ENCODE peak calls at places on chromosomes 13 and 19, in ten cellular contexts. One of them, this sample, is unnamed.

GRCh38 chr13:51921790-51922740 is 60.3 kb downstream of the CCDC70 start:
- DNase-seq in GM03348: no peak
- DNase-seq in cardiac muscle cell: no peak
- DNase-seq in amniotic epithelial cell: peak
- DNase-seq in RPMI7951: peak
- DNase-seq in NCI-H2029: no peak
- DNase-seq in HT-29: no peak
- DNase-seq in HFF-Myc: no peak
- DNase-seq in activated naive CD4-positive, alpha-beta T cell treated with anti-CD3 and anti-CD28 coated beads for 36 hours: no peak
- DNase-seq in brain pericyte: no peak
- DNase-seq in this sample: no peak

GRCh38 chr13:53460776-53461175 is 432.2 kb downstream of the OLFM4 start:
- DNase-seq in GM03348: no peak
- DNase-seq in cardiac muscle cell: peak
- DNase-seq in amniotic epithelial cell: no peak
- DNase-seq in RPMI7951: no peak
- DNase-seq in NCI-H2029: no peak
- DNase-seq in HT-29: no peak
- DNase-seq in HFF-Myc: no peak
- DNase-seq in activated naive CD4-positive, alpha-beta T cell treated with anti-CD3 and anti-CD28 coated beads for 36 hours: no peak
- DNase-seq in brain pericyte: no peak
- DNase-seq in this sample: no peak

GRCh38 chr19:2329162-2329505 is 650 bp downstream of the SPPL2B start:
- DNase-seq in GM03348: peak
- DNase-seq in cardiac muscle cell: no peak
- DNase-seq in amniotic epithelial cell: no peak
- DNase-seq in RPMI7951: no peak
- DNase-seq in NCI-H2029: no peak
- DNase-seq in HT-29: peak
- DNase-seq in HFF-Myc: no peak
- DNase-seq in activated naive CD4-positive, alpha-beta T cell treated with anti-CD3 and anti-CD28 coated beads for 36 hours: no peak
- DNase-seq in brain pericyte: no peak
- DNase-seq in this sample: no peak

GRCh38 chr19:50817941-50818858 is 5.4 kb downstream of the KLK1 start:
- DNase-seq in GM03348: peak
- DNase-seq in cardiac muscle cell: peak
- DNase-seq in amniotic epithelial cell: no peak
- DNase-seq in RPMI7951: peak
- DNase-seq in NCI-H2029: peak
- DNase-seq in HT-29: peak
- DNase-seq in HFF-Myc: no peak
- DNase-seq in activated naive CD4-positive, alpha-beta T cell treated with anti-CD3 and anti-CD28 coated beads for 36 hours: peak
- DNase-seq in brain pericyte: no peak
- DNase-seq in this sample: no peak

GRCh38 chr13:33194820-33195692 is 90.5 kb downstream of the STARD13 start:
- DNase-seq in GM03348: no peak
- DNase-seq in cardiac muscle cell: no peak
- DNase-seq in amniotic epithelial cell: peak
- DNase-seq in RPMI7951: peak
- DNase-seq in NCI-H2029: no peak
- DNase-seq in HT-29: peak
- DNase-seq in HFF-Myc: peak
- DNase-seq in activated naive CD4-positive, alpha-beta T cell treated with anti-CD3 and anti-CD28 coated beads for 36 hours: no peak
- DNase-seq in brain pericyte: peak
- DNase-seq in this sample: no peak

GRCh38 chr19:10001899-10002298 is 8.4 kb downstream of the COL5A3 start:
- DNase-seq in GM03348: peak
- DNase-seq in cardiac muscle cell: no peak
- DNase-seq in amniotic epithelial cell: no peak
- DNase-seq in RPMI7951: peak
- DNase-seq in NCI-H2029: no peak
- DNase-seq in HT-29: peak
- DNase-seq in HFF-Myc: no peak
- DNase-seq in activated naive CD4-positive, alpha-beta T cell treated with anti-CD3 and anti-CD28 coated beads for 36 hours: peak
- DNase-seq in brain pericyte: no peak
- DNase-seq in this sample: no peak

GRCh38 chr13:50914301-50914700 is 4.7 kb downstream of the RNASEH2B start:
- DNase-seq in GM03348: peak
- DNase-seq in cardiac muscle cell: no peak
- DNase-seq in amniotic epithelial cell: peak
- DNase-seq in RPMI7951: no peak
- DNase-seq in NCI-H2029: no peak
- DNase-seq in HT-29: no peak
- DNase-seq in HFF-Myc: no peak
- DNase-seq in activated naive CD4-positive, alpha-beta T cell treated with anti-CD3 and anti-CD28 coated beads for 36 hours: no peak
- DNase-seq in brain pericyte: no peak
- DNase-seq in this sample: no peak

GRCh38 chr19:30209617-30210600 is 162.3 kb upstream of the ZNF536 start:
- DNase-seq in GM03348: no peak
- DNase-seq in cardiac muscle cell: no peak
- DNase-seq in amniotic epithelial cell: no peak
- DNase-seq in RPMI7951: no peak
- DNase-seq in NCI-H2029: no peak
- DNase-seq in HT-29: no peak
- DNase-seq in HFF-Myc: no peak
- DNase-seq in activated naive CD4-positive, alpha-beta T cell treated with anti-CD3 and anti-CD28 coated beads for 36 hours: no peak
- DNase-seq in brain pericyte: no peak
- DNase-seq in this sample: no peak

GRCh38 chr19:33093420-33094210 is 12.6 kb downstream of the GPATCH1 start:
- DNase-seq in GM03348: no peak
- DNase-seq in cardiac muscle cell: no peak
- DNase-seq in amniotic epithelial cell: no peak
- DNase-seq in RPMI7951: no peak
- DNase-seq in NCI-H2029: no peak
- DNase-seq in HT-29: no peak
- DNase-seq in HFF-Myc: no peak
- DNase-seq in activated naive CD4-positive, alpha-beta T cell treated with anti-CD3 and anti-CD28 coated beads for 36 hours: no peak
- DNase-seq in brain pericyte: no peak
- DNase-seq in this sample: no peak

GRCh38 chr13:73776137-73776785 is 357.9 kb downstream of the KLF12 start:
- DNase-seq in GM03348: no peak
- DNase-seq in cardiac muscle cell: no peak
- DNase-seq in amniotic epithelial cell: no peak
- DNase-seq in RPMI7951: no peak
- DNase-seq in NCI-H2029: no peak
- DNase-seq in HT-29: no peak
- DNase-seq in HFF-Myc: no peak
- DNase-seq in activated naive CD4-positive, alpha-beta T cell treated with anti-CD3 and anti-CD28 coated beads for 36 hours: no peak
- DNase-seq in brain pericyte: no peak
- DNase-seq in this sample: no peak

GRCh38 chr19:22422220-22422619 is at the start of gene ZNF98:
- DNase-seq in GM03348: no peak
- DNase-seq in cardiac muscle cell: no peak
- DNase-seq in amniotic epithelial cell: no peak
- DNase-seq in RPMI7951: peak
- DNase-seq in NCI-H2029: no peak
- DNase-seq in HT-29: no peak
- DNase-seq in HFF-Myc: no peak
- DNase-seq in activated naive CD4-positive, alpha-beta T cell treated with anti-CD3 and anti-CD28 coated beads for 36 hours: no peak
- DNase-seq in brain pericyte: no peak
- DNase-seq in this sample: peak

GRCh38 chr13:84037937-84038464 is 155.7 kb upstream of the SLITRK1 start:
- DNase-seq in GM03348: no peak
- DNase-seq in cardiac muscle cell: no peak
- DNase-seq in amniotic epithelial cell: no peak
- DNase-seq in RPMI7951: no peak
- DNase-seq in NCI-H2029: no peak
- DNase-seq in HT-29: no peak
- DNase-seq in HFF-Myc: no peak
- DNase-seq in activated naive CD4-positive, alpha-beta T cell treated with anti-CD3 and anti-CD28 coated beads for 36 hours: peak
- DNase-seq in brain pericyte: no peak
- DNase-seq in this sample: no peak

GRCh38 chr13:111486331-111486730 is 165.9 kb downstream of the TEX29 start:
- DNase-seq in GM03348: no peak
- DNase-seq in cardiac muscle cell: no peak
- DNase-seq in amniotic epithelial cell: no peak
- DNase-seq in RPMI7951: no peak
- DNase-seq in NCI-H2029: no peak
- DNase-seq in HT-29: no peak
- DNase-seq in HFF-Myc: no peak
- DNase-seq in activated naive CD4-positive, alpha-beta T cell treated with anti-CD3 and anti-CD28 coated beads for 36 hours: no peak
- DNase-seq in brain pericyte: no peak
- DNase-seq in this sample: no peak

GRCh38 chr13:106917024-106917491 is 349.1 kb upstream of the ARGLU1 start:
- DNase-seq in GM03348: peak
- DNase-seq in cardiac muscle cell: no peak
- DNase-seq in amniotic epithelial cell: no peak
- DNase-seq in RPMI7951: no peak
- DNase-seq in NCI-H2029: no peak
- DNase-seq in HT-29: no peak
- DNase-seq in HFF-Myc: no peak
- DNase-seq in activated naive CD4-positive, alpha-beta T cell treated with anti-CD3 and anti-CD28 coated beads for 36 hours: no peak
- DNase-seq in brain pericyte: no peak
- DNase-seq in this sample: no peak

This sample was measured in sigmoid colon.